ENCODE peak calls at places on chromosome 21, in five cellular contexts. L, P, D, W and O are unnamed samples.

GRCh38 chr21:37435120-37435519 is 68.5 kb downstream of the DYRK1A start:
- DNase-seq in L (peak; percentile 67), P (peak; percentile 16), D (peak; percentile 60), W (peak; percentile 79), O (no peak)

GRCh38 chr21:39007532-39007931 is 175.7 kb downstream of the PSMG1 start:
- DNase-seq in L (no peak), P (no peak), D (no peak), W (no peak), O (no peak)

GRCh38 chr21:40386301-40386911 is 460.6 kb downstream of the DSCAM start:
- DNase-seq in L (peak; percentile 66), P (no peak), D (peak; percentile 86), W (peak; percentile 74), O (no peak)

GRCh38 chr21:38631171-38631570 is 132.9 kb upstream of the ERG start:
- DNase-seq in L (no peak), P (no peak), D (no peak), W (no peak), O (no peak)

GRCh38 chr21:37878946-37879660 is 37.2 kb downstream of the KCNJ6 start:
- DNase-seq in L (no peak), P (no peak), D (peak; percentile 34), W (no peak), O (no peak)

GRCh38 chr21:17501107-17502006 is 11.5 kb upstream of the CXADR start:
- DNase-seq in L (no peak), P (no peak), D (peak; percentile 31), W (no peak), O (no peak)

GRCh38 chr21:38229260-38229877 is 27.4 kb upstream of the KCNJ15 start:
- DNase-seq in L (no peak), P (no peak), D (no peak), W (no peak), O (no peak)

GRCh38 chr21:35476616-35477395 is 427.7 kb upstream of the RUNX1 start:
- DNase-seq in L (no peak), P (no peak), D (no peak), W (no peak), O (no peak)

GRCh38 chr21:36980280-36981048 is 14.0 kb upstream of the HLCS start:
- DNase-seq in L (peak; percentile 48), P (no peak), D (peak; percentile 45), W (peak; percentile 53), O (no peak)

GRCh38 chr21:23223882-23224281 is 2225.7 kb downstream of the NCAM2 start:
- DNase-seq in L (no peak), P (no peak), D (no peak), W (no peak), O (no peak)

GRCh38 chr21:34700605-34701004 is 31.8 kb downstream of the CLIC6 start:
- DNase-seq in L (no peak), P (no peak), D (no peak), W (no peak), O (no peak)

GRCh38 chr21:36388835-36389234 is 3.6 kb downstream of the CHAF1B start:
- DNase-seq in L (peak; percentile 55), P (no peak), D (peak; percentile 20), W (peak; percentile 64), O (no peak)

GRCh38 chr21:35940074-35940927 is 120.0 kb downstream of the SETD4 start:
- DNase-seq in L (peak; percentile 55), P (no peak), D (peak; percentile 83), W (peak; percentile 32), O (no peak)

GRCh38 chr21:38811257-38811656 is 5.5 kb downstream of the ETS2 start:
- DNase-seq in L (no peak), P (no peak), D (no peak), W (peak; percentile 28), O (no peak)

GRCh38 chr21:38538353-38538752 is 40.1 kb upstream of the ERG start:
- DNase-seq in L (no peak), P (no peak), D (no peak), W (no peak), O (no peak)

GRCh38 chr21:36684957-36685714 is 13.8 kb upstream of the SIM2 start:
- DNase-seq in L (no peak), P (no peak), D (no peak), W (no peak), O (no peak)

GRCh38 chr21:35227774-35228173 is 178.7 kb upstream of the RUNX1 start:
- DNase-seq in L (no peak), P (no peak), D (no peak), W (no peak), O (no peak)

GRCh38 chr21:43189936-43190335 is 21.1 kb downstream of the CRYAA start:
- DNase-seq in L (no peak), P (no peak), D (no peak), W (peak; percentile 19), O (no peak)

GRCh38 chr21:19400223-19400770 is 996.7 kb upstream of the TMPRSS15 start:
- DNase-seq in L (no peak), P (no peak), D (no peak), W (no peak), O (no peak)

GRCh38 chr21:34530264-34530663 is 18.3 kb upstream of the KCNE1 start:
- DNase-seq in L (no peak), P (no peak), D (no peak), W (no peak), O (no peak)

DNA sequence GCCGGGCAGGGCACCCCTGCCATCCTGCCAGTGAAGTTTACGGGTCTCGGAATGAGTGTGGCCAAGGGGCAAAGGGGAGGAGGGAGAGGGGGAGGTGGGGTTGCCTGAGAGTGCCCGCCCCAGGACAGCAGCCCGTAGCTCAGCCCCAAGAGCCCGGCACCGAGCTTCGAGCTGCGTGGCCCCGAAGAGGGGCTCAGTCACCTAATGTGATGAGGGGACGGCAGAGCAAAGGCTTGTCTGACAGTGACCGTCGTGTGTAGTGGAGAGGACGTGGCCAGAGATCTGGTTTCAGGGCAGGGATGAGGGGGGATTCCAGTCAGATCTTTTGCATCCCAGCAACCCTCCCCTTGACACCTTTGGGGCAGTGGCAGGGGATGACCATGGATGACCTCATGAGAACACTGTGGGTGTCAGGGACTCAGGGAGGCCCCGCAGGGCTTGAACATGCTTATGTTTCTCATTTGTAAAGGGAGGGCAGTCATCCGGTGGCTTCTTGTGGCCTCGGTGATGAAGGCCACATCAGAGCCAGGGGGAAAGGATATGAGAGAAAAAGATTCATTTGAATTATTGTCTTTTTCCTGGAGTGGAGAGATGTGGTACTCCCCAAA is 1.1 kb upstream of the TRPM2 start:
- DNase-seq in L (no peak), P (no peak), D (no peak), W (no peak), O (no peak)
- H3K9me3 ChIP-seq in L (no peaks in the 10 kb centered on the region), P (no peaks in the 10 kb centered on the region), D (no peaks in the 10 kb centered on the region), W (no peaks in the 10 kb centered on the region), O (no peaks in the 10 kb centered on the region)

DNA sequence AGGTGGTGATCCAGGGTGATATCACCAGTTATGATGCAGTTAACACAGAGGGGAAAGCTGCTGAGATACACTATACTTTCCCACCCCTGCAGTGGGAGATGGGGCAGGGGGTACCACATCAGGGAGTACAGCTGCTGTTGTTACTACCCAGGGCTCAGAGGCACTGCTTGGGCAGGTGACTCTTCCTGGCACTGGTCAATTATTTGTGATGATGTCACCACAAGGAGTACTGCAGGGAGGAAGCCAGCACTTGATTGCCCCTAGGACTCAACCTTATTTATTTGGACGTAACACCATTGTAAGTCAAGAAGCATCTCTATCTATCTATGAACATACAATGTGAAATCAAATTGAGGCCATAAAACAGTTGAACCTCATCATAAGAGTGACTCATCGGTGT is 10.1 kb downstream of the IFNAR1 start:
- DNase-seq in L (no peak), P (no peak), D (no peak), W (no peak), O (no peak)
- H3K9me3 ChIP-seq in L (peaks cover 6% of the 10 kb centered on the region), P (peaks cover 5% of the 10 kb centered on the region), D (no peaks in the 10 kb centered on the region), W (no peaks in the 10 kb centered on the region), O (no peaks in the 10 kb centered on the region)

DNA sequence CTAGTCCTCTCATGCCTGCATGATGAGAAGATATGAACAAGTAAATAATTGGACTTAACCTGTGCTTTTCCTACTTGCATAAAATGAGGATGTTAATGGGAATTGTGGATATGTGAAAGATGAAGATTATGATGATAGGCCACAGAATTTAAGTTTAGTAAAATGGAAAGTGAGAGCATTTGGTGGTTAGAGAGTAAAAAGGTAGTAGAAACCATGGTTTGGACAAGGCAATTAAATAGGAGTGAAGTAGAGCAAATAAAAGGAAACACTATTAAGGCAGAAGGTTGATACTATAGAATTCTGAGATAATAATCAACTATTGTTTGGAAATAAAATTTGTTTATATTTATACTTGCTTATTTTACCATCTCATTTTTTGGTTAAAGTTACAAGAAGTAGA is 1162.5 kb downstream of the MRPL39 start:
- DNase-seq in L (no peak), P (no peak), D (no peak), W (no peak), O (no peak)
- H3K9me3 ChIP-seq in L (no peaks in the 10 kb centered on the region), P (no peaks in the 10 kb centered on the region), D (no peaks in the 10 kb centered on the region), W (no peaks in the 10 kb centered on the region), O (no peaks in the 10 kb centered on the region)

GRCh38 chr21:42122808-42123207 is 51.7 kb downstream of the UMODL1 start:
- DNase-seq in L (no peak), P (no peak), D (no peak), W (no peak), O (no peak)
- H3K9me3 ChIP-seq in L (no peaks in the 10 kb centered on the region), P (no peaks in the 10 kb centered on the region), D (no peaks in the 10 kb centered on the region), W (no peaks in the 10 kb centered on the region), O (no peaks in the 10 kb centered on the region)

GRCh38 chr21:20779321-20779720 is 218.9 kb upstream of the NCAM2 start:
- DNase-seq in L (no peak), P (no peak), D (no peak), W (no peak), O (no peak)

DNA sequence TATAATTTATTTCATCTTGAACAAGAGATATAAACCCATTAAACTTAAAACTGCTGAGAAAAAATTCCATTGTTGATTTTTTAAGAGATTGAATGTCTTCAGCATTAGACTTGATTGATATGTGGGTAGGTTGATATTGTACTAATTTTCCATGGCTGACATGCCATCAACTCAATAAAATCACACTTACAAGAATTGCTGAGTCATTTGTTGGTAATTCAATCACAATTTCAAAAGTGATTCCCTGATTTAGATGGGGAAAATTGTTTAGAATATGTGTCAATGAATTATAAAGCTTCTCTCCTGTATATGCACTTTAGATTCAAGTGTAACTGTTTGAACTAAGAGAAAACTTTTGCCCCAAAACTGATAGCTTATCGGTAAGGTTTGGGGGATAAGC is 223.5 kb upstream of the NCAM2 start:
- DNase-seq in L (no peak), P (no peak), D (no peak), W (no peak), O (no peak)
- H3K9me3 ChIP-seq in L (no peaks in the 10 kb centered on the region), P (no peaks in the 10 kb centered on the region), D (no peaks in the 10 kb centered on the region), W (no peaks in the 10 kb centered on the region), O (no peaks in the 10 kb centered on the region)

DNA sequence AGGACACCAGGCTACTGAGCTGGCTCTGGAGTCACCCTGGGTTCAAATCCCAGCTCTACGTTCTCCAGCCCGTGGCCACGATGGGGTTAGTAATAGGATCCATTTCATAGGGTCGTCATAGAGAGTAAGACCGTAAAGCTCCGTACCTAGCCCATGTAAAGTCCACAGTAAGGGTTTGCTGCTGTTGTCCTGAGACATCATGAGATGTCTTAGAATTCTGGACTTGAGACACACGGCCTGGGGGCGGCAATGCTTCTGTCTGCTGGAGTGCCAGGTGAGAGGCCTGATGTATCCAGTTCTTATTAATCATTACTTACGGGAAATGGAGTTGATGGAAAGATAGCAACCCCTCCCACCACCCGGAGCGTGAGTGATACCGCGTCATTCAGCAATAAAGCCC is 3.6 kb downstream of the TCP10L start:
- DNase-seq in L (no peak), P (no peak), D (no peak), W (no peak), O (no peak)
- H3K9me3 ChIP-seq in L (no peaks in the 10 kb centered on the region), P (no peaks in the 10 kb centered on the region), D (no peaks in the 10 kb centered on the region), W (no peaks in the 10 kb centered on the region), O (no peaks in the 10 kb centered on the region)

GRCh38 chr21:16007933-16008332 is 278.2 kb downstream of the USP25 start:
- DNase-seq in L (no peak), P (no peak), D (no peak), W (no peak), O (no peak)
- H3K9me3 ChIP-seq in L (no peaks in the 10 kb centered on the region), P (no peaks in the 10 kb centered on the region), D (no peaks in the 10 kb centered on the region), W (no peaks in the 10 kb centered on the region), O (no peaks in the 10 kb centered on the region)